ENCODE peak calls at places on chromosomes 13 and 19, in eight cellular contexts. X, W, S, R, D, I, B and E are unnamed samples.

GRCh38 chr19:5352229-5352763 is 11.7 kb upstream of the PTPRS start:
- DNase-seq in X (no peak), W (no peak), S (peak; percentile 15), R (no peak), D (no peak), I (no peak), B (peak; percentile 42), E (no peak)

GRCh38 chr19:6010107-6010506 is 32.2 kb upstream of the RANBP3 start:
- DNase-seq in X (no peak), W (no peak), S (no peak), R (no peak), D (no peak), I (no peak), B (no peak), E (no peak)

GRCh38 chr19:14563989-14564650 is 7.7 kb downstream of the NDUFB7 start:
- DNase-seq in X (peak; percentile 91), W (no peak), S (no peak), R (no peak), D (no peak), I (peak; percentile 52), B (peak; percentile 44), E (peak; percentile 80)

GRCh38 chr13:98775844-98776598 is 23.5 kb upstream of the SLC15A1 start:
- DNase-seq in X (no peak), W (peak; percentile 24), S (peak; percentile 65), R (no peak), D (no peak), I (peak; percentile 81), B (peak; percentile 94), E (no peak)

GRCh38 chr19:50486823-50487515 is 10.3 kb upstream of the GARIN5A start:
- DNase-seq in X (peak; percentile 76), W (no peak), S (peak; percentile 19), R (no peak), D (no peak), I (no peak), B (peak; percentile 71), E (no peak)

GRCh38 chr19:33032218-33032781 is 32.4 kb downstream of the RHPN2 start:
- DNase-seq in X (no peak), W (no peak), S (no peak), R (no peak), D (no peak), I (peak; percentile 61), B (peak; percentile 58), E (no peak)

GRCh38 chr19:50759886-50760285 is 10.4 kb upstream of the GPR32 start:
- DNase-seq in X (no peak), W (no peak), S (peak; percentile 32), R (no peak), D (no peak), I (no peak), B (peak; percentile 38), E (no peak)

GRCh38 chr13:33272531-33273124 is 12.9 kb downstream of the STARD13 start:
- DNase-seq in X (no peak), W (no peak), S (no peak), R (no peak), D (no peak), I (no peak), B (peak; percentile 57), E (no peak)

GRCh38 chr13:52846567-52847321 is 1.7 kb downstream of the PCDH8 start:
- DNase-seq in X (no peak), W (no peak), S (peak; percentile 2), R (peak; percentile 42), D (no peak), I (peak; percentile 67), B (no peak), E (peak; percentile 65)

GRCh38 chr13:89688908-89689307 is 1658.6 kb upstream of the MIR17HG start:
- DNase-seq in X (no peak), W (no peak), S (no peak), R (peak; percentile 26), D (no peak), I (no peak), B (no peak), E (no peak)

GRCh38 chr19:2150794-2151338 is 500 bp downstream of the AP3D1 start:
- DNase-seq in X (no peak), W (no peak), S (no peak), R (no peak), D (no peak), I (peak; percentile 61), B (peak; percentile 29), E (peak; percentile 67)

GRCh38 chr19:45016388-45017314 is 15.4 kb downstream of the RELB start:
- DNase-seq in X (peak; percentile 58), W (no peak), S (peak; percentile 63), R (peak; percentile 41), D (no peak), I (peak; percentile 71), B (peak; percentile 88), E (peak; percentile 75)

GRCh38 chr19:55459950-55460657 is 1.3 kb downstream of the ISOC2 start:
- DNase-seq in X (no peak), W (no peak), S (peak; percentile 31), R (no peak), D (no peak), I (no peak), B (no peak), E (peak; percentile 35)

GRCh38 chr13:56900549-56901279 is 240.0 kb upstream of the PRR20A start:
- DNase-seq in X (no peak), W (no peak), S (no peak), R (no peak), D (no peak), I (no peak), B (no peak), E (no peak)

GRCh38 chr19:46863818-46864629 is 3.2 kb downstream of the ARHGAP35 start:
- DNase-seq in X (no peak), W (no peak), S (peak; percentile 61), R (peak; percentile 27), D (peak; percentile 12), I (peak; percentile 36), B (no peak), E (no peak)

GRCh38 chr13:76038920-76039716 is 403.0 kb downstream of the LMO7 start:
- DNase-seq in X (no peak), W (no peak), S (no peak), R (no peak), D (no peak), I (no peak), B (no peak), E (no peak)
- TF ChIP-seq CTCF in X (no peak), W (no peak), S (no peak), R (no peak), D (no peak), I (no peak), B (no peak), E (no peak)

GRCh38 chr19:3401004-3401768 is 34.8 kb downstream of the NFIC start:
- DNase-seq in X (peak; percentile 46), W (no peak), S (no peak), R (no peak), D (no peak), I (no peak), B (no peak), E (no peak)

GRCh38 chr19:3397266-3398022 is 31.1 kb downstream of the NFIC start:
- DNase-seq in X (peak; percentile 76), W (no peak), S (no peak), R (no peak), D (no peak), I (peak; percentile 73), B (peak; percentile 34), E (peak; percentile 74)

GRCh38 chr19:3398114-3398899 is 31.9 kb downstream of the NFIC start:
- DNase-seq in X (peak; percentile 88), W (no peak), S (peak; percentile 41), R (peak; percentile 85), D (peak; percentile 85), I (peak; percentile 72), B (no peak), E (peak; percentile 88)

GRCh38 chr19:3398900-3399278 is 32.5 kb downstream of the NFIC start:
- DNase-seq in X (no peak), W (no peak), S (no peak), R (no peak), D (no peak), I (no peak), B (no peak), E (no peak)

DNA sequence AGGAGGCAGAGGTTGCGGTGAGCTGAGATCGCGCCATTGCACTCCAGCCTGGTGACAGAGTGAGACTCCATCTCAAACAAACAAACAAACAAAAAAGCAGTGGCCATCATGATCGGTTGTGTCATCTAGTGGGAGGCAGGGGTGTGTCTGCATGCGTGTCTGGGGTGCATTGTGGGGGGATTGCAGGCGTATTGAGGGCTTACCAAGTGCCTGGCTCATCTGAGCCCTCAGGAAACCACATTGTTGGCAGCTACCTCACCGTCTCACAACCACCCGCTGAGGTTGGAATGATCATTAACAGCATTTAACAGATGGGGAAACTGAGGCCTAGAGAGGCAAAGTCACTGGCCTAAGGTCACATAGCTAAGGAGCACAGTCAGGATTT is 30.5 kb downstream of the NFIC start:
- DNase-seq in X (no peak), W (no peak), S (no peak), R (no peak), D (no peak), I (no peak), B (no peak), E (no peak)
- H3K4me1 ChIP-seq in X (peaks cover 51% of the 10 kb centered on the region), W (peaks cover 10% of the 10 kb centered on the region), S (peaks cover 17% of the 10 kb centered on the region), R (peaks cover 52% of the 10 kb centered on the region), D (peaks cover 17% of the 10 kb centered on the region), I (peaks cover 16% of the 10 kb centered on the region), B (peaks cover 3% of the 10 kb centered on the region), E (peaks cover 31% of the 10 kb centered on the region)

DNA sequence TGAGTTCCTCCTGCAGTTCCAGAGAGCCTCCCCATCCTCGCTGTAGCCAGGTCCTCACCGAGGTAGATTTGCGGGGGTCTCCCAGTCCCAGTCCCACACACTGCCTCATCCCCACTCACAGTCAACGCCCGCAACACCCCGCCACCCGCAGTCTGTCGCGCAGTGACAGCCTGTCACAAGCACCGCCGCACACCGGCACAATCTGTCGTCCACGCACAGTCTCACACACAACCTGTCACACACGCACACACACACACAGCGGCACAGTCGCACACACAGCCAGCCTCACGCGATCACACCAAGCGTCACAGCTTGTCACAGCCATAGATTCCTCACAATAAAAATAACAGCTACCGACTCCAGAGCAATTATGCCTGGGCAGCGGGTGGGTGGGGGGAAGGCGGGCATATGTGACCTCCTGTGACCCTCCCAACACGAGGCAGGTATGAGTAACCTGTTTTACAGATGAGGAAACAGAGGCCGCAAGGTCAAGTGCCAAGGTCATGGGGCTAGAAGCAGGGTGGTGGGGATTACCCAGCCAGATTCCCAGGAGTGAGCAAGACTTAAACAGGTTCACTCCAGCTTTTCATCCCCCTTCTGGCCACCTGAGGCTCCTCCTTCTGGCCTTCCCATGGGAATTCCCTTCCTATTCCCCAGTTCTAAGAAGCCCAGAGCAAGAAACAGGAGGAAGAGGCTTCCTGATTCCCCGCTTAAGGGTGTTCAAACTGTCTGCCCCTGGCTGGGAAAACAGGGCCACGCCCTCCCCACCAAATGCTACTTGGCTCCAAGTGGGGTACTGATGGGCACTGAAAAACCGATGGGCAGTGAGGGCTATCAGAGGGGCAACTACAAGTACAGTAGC is 13.9 kb downstream of the NFIX start:
- DNase-seq in X (no peak), W (no peak), S (no peak), R (no peak), D (peak; percentile 23), I (no peak), B (no peak), E (no peak)
- TF ChIP-seq CTCF in X (no peak), W (no peak), S (no peak), R (no peak), D (no peak), I (no peak), B (no peak), E (no peak)

DNA sequence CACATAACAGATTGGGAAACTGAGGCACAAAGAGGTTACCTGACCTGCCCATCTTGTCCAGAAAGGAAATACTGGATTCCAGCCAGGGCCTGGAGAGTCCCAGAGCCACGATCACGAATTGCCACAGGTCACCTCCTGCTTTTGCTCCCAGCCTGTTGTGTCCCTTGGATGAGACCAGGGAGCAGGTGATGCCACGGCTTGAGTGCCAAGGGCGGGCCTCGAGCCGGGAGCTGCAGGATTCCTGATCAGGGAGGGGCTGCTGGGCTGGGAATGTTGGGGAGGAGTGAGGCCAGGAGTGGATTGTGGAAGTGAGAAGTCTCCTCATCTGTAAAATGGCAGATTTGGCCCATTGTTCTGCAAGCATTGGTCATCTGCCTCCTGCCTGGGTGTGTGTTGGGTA is 29.4 kb downstream of the DNM2 start:
- DNase-seq in X (peak; percentile 64), W (no peak), S (no peak), R (no peak), D (no peak), I (peak; percentile 90), B (no peak), E (no peak)
- H3K4me1 ChIP-seq in X (peaks cover 57% of the 10 kb centered on the region), W (peaks cover 47% of the 10 kb centered on the region), S (peaks cover 15% of the 10 kb centered on the region), R (peaks cover 90% of the 10 kb centered on the region), D (peaks cover 20% of the 10 kb centered on the region), I (peaks cover 68% of the 10 kb centered on the region), B (no peaks in the 10 kb centered on the region), E (peaks cover 83% of the 10 kb centered on the region)